ENCODE peak calls at places on chromosomes 11 and 22, in seven cellular contexts. P is hepatic stellate cell; U is EH; D is nephron progenitor cell; X is tibial artery; H is activated CD8-positive, alpha-beta memory T cell treated with anti-CD3 and anti-CD28 coated beads for 48 hours; R is stimulated activated CD8-positive, alpha-beta memory T cell treated with anti-CD3 and anti-CD28 coated beads, Interleukin-4, amount 100 ng/mL, for 1 hour. C is an unnamed sample.

GRCh38 chr22:29704528-29705285 is 15.1 kb upstream of the CABP7 start:
- DNase-seq in X (no peak), U (peak; percentile 41), R (no peak), P (peak; percentile 73), D (no peak), H (no peak), C (no peak)

GRCh38 chr22:32204856-32205722 is at the start of gene RFPL2:
- DNase-seq in H (no peak), R (no peak), U (peak; percentile 4), X (no peak), D (peak; percentile 79), P (peak; percentile 65), C (no peak)

GRCh38 chr11:22795914-22796313 is 33.7 kb downstream of the SVIP start:
- DNase-seq in D (no peak), R (no peak), X (no peak), U (no peak), P (no peak), H (no peak), C (no peak)

GRCh38 chr22:28116261-28116673 is 197.2 kb upstream of the PITPNB start:
- DNase-seq in H (no peak), P (peak; percentile 46), R (no peak), U (peak; percentile 94), X (peak; percentile 66), D (no peak), C (no peak)

GRCh38 chr11:120336641-120337132 is 474 bp downstream of the ARHGEF12 start:
- DNase-seq in U (peak; percentile 57), P (peak; percentile 58), R (no peak), H (peak; percentile 29), D (no peak), X (no peak), C (peak; percentile 77)

GRCh38 chr11:12187399-12187798 is 77.0 kb downstream of the MICAL2 start:
- DNase-seq in P (no peak), D (no peak), U (no peak), X (no peak), R (no peak), H (no peak), C (no peak)

GRCh38 chr22:28799834-28800307 is 498 bp downstream of the XBP1 start:
- DNase-seq in P (peak; percentile 65), H (no peak), X (peak; percentile 63), D (peak; percentile 68), U (peak; percentile 76), R (no peak), C (peak; percentile 88)

GRCh38 chr11:27331984-27332383 is 31.0 kb downstream of the CCDC34 start:
- DNase-seq in U (peak; percentile 78), D (no peak), P (peak; percentile 17), R (no peak), X (no peak), H (no peak), C (no peak)

GRCh38 chr11:102147031-102147430 is 36.8 kb downstream of the YAP1 start:
- DNase-seq in D (no peak), U (no peak), H (no peak), P (no peak), R (no peak), X (no peak), C (no peak)

GRCh38 chr22:29226246-29226981 is 20.7 kb downstream of the EMID1 start:
- DNase-seq in P (no peak), U (no peak), H (no peak), D (no peak), X (no peak), R (no peak), C (no peak)

GRCh38 chr11:107908211-107908610 is 20.0 kb upstream of the RAB39A start:
- DNase-seq in U (no peak), H (no peak), X (no peak), R (no peak), D (no peak), P (no peak), C (no peak)

GRCh38 chr11:30143098-30143705 is 87.6 kb upstream of the FSHB start:
- DNase-seq in H (no peak), X (no peak), R (no peak), U (peak; percentile 26), D (peak; percentile 26), P (peak; percentile 3), C (no peak)

GRCh38 chr22:38172489-38173155 is 9.0 kb downstream of the PLA2G6 start:
- DNase-seq in X (peak; percentile 66), D (no peak), H (peak; percentile 42), U (peak; percentile 36), R (peak; percentile 31), P (no peak), C (peak; percentile 69)

GRCh38 chr11:121012091-121012490 is 11.8 kb upstream of the TBCEL start:
- DNase-seq in P (no peak), X (no peak), U (no peak), H (no peak), R (no peak), D (no peak), C (no peak)

GRCh38 chr22:38429460-38430128 is 25.4 kb downstream of the KCNJ4 start:
- DNase-seq in U (no peak), X (no peak), H (no peak), R (no peak), P (no peak), D (no peak), C (peak; percentile 43)

GRCh38 chr11:38014405-38014804 is 1416.4 kb upstream of the RAG2 start:
- DNase-seq in P (peak; percentile 7), H (no peak), U (peak; percentile 79), R (no peak), D (no peak), X (no peak), C (no peak)

GRCh38 chr11:30960387-30960992 is 374.3 kb upstream of the MPPED2 start:
- DNase-seq in U (peak; percentile 5), P (peak; percentile 0), X (no peak), R (no peak), D (peak; percentile 7), H (no peak), C (no peak)

GRCh38 chr11:58647141-58647699 is 24.8 kb downstream of the CNTF start:
- DNase-seq in U (no peak), X (no peak), P (no peak), R (no peak), D (no peak), H (no peak), C (no peak)

GRCh38 chr11:120581317-120581716 is 69.8 kb downstream of the GRIK4 start:
- DNase-seq in P (no peak), X (no peak), D (no peak), U (no peak), R (no peak), H (no peak), C (no peak)

GRCh38 chr11:76455331-76455730 is 10.5 kb downstream of the EMSY start:
- DNase-seq in X (no peak), P (no peak), R (no peak), D (peak; percentile 50), H (no peak), U (peak; percentile 39), C (no peak)

GRCh38 chr11:59158206-59159068 is 13.5 kb upstream of the DTX4 start:
- DNase-seq in R (no peak), H (no peak), D (peak; percentile 58), X (peak; percentile 54), P (peak; percentile 56), U (peak; percentile 80), C (no peak)

GRCh38 chr22:25753252-25753651 is 11.3 kb downstream of the MYO18B start:
- DNase-seq in H (no peak), R (no peak), P (no peak), U (no peak), X (no peak), D (no peak), C (no peak)

GRCh38 chr22:28798810-28799124 is 1.6 kb downstream of the XBP1 start:
- DNase-seq in U (no peak), R (no peak), P (no peak), X (no peak), H (no peak), D (no peak), C (no peak)

GRCh38 chr11:115528217-115528616 is 24.0 kb upstream of the CADM1 start:
- DNase-seq in H (no peak), P (no peak), R (no peak), U (peak; percentile 3), D (no peak), X (no peak), C (no peak)

GRCh38 chr22:28981818-28982499 is 79.7 kb downstream of the C22orf31 start:
- DNase-seq in U (no peak), P (no peak), R (no peak), X (no peak), D (no peak), H (no peak), C (no peak)

GRCh38 chr22:41517172-41518047 is 26.9 kb downstream of the POLR3H start:
- DNase-seq in D (peak; percentile 82), X (peak; percentile 72), H (no peak), U (peak; percentile 68), R (no peak), P (peak; percentile 83), C (no peak)

GRCh38 chr11:107583629-107584195 is 7.2 kb upstream of the ELMOD1 start:
- DNase-seq in P (no peak), U (peak; percentile 39), X (no peak), H (no peak), R (no peak), D (no peak), C (no peak)

C was measured in Right ventricle myocardium inferior.